ENCODE peak calls at places on chromosomes 16 and 17, in eight cellular contexts. F is foreskin keratinocyte; K is activated CD4-positive, CD25-positive, alpha-beta regulatory T cell treated with anti-CD3 and anti-CD28 coated beads, Interleukin-2, amount 50 U/mL, for 24 hours; R is upper lobe of right lung; D is stimulated activated naive CD8-positive, alpha-beta T cell treated with anti-CD3 and anti-CD28 coated beads, Interleukin-15, Interleukin-2, amounts not matched to agents 100 U/mL and 50 U/mL, for 24 hours; Z is gastrocnemius medialis; L is right cardiac atrium; A is pancreas. T is an unnamed sample.
A peak's percentile ranks its signal among the peaks of the same experiment; 100 is the strongest.

GRCh38 chr16:89904606-89905510 is 13.8 kb upstream of the MC1R start:
- ATAC-seq in K (no peak), D (no peak), L (no peak), A (no peak), R (peak; percentile 6), Z (no peak), F (peak; percentile 8), T (peak; percentile 88)

GRCh38 chr16:9919460-9919859 is 262.8 kb downstream of the GRIN2A start:
- ATAC-seq in D (no peak), Z (no peak), R (no peak), K (peak; percentile 13), A (no peak), F (no peak), L (no peak), T (no peak)

GRCh38 chr16:72284042-72284789 is 112.3 kb upstream of the PMFBP1 start:
- ATAC-seq in F (no peak), A (no peak), K (no peak), R (peak; percentile 55), D (no peak), Z (no peak), L (no peak), T (peak; percentile 25)

GRCh38 chr17:76886395-76886794 is 18.2 kb downstream of the MGAT5B start:
- ATAC-seq in D (no peak), F (no peak), R (no peak), K (no peak), L (no peak), Z (no peak), A (no peak), T (no peak)

GRCh38 chr16:81469710-81470481 is 25.3 kb downstream of the CMIP start:
- ATAC-seq in F (no peak), Z (no peak), D (peak; percentile 78), R (peak; percentile 75), A (no peak), L (no peak), K (peak; percentile 77), T (peak; percentile 41)

GRCh38 chr16:4342866-4343744 is 8.0 kb downstream of the PAM16 start:
- ATAC-seq in Z (no peak), A (no peak), D (no peak), R (no peak), K (no peak), F (no peak), L (no peak), T (no peak)

GRCh38 chr17:45264988-45265387 is 3.1 kb upstream of the SPATA32 start:
- ATAC-seq in L (no peak), K (no peak), D (no peak), R (no peak), Z (no peak), A (no peak), F (no peak), T (no peak)

GRCh38 chr16:46812781-46813555 is 18.0 kb downstream of the C16orf87 start:
- ATAC-seq in D (peak; percentile 72), F (peak; percentile 58), R (no peak), K (peak; percentile 65), Z (no peak), A (no peak), L (no peak), T (no peak)

GRCh38 chr16:28182183-28182582 is 29.6 kb downstream of the XPO6 start:
- ATAC-seq in D (peak; percentile 95), F (no peak), L (no peak), K (peak; percentile 93), R (no peak), A (no peak), Z (no peak), T (no peak)

GRCh38 chr16:89349947-89350633 is 132.6 kb downstream of the ZNF778 start:
- ATAC-seq in F (no peak), K (peak; percentile 25), A (no peak), D (peak; percentile 47), L (no peak), Z (no peak), R (no peak), T (no peak)

GRCh38 chr17:39659286-39660010 is 5.7 kb upstream of the TCAP start:
- ATAC-seq in Z (no peak), F (no peak), L (no peak), D (no peak), R (peak; percentile 6), A (no peak), K (no peak), T (no peak)

GRCh38 chr16:25051446-25052160 is 36.4 kb upstream of the ARHGAP17 start:
- ATAC-seq in R (no peak), L (peak; percentile 41), K (peak; percentile 19), Z (peak; percentile 28), F (peak; percentile 1), A (peak; percentile 1), D (peak; percentile 66), T (peak; percentile 30)

GRCh38 chr17:34283571-34283970 is 2.0 kb upstream of the CCL11 start:
- ATAC-seq in L (no peak), K (no peak), Z (no peak), R (no peak), D (no peak), F (no peak), A (no peak), T (no peak)

GRCh38 chr17:39236981-39237441 is 11.3 kb upstream of the STAC2 start:
- ATAC-seq in D (no peak), R (no peak), Z (no peak), K (no peak), A (no peak), F (no peak), L (no peak), T (no peak)

GRCh38 chr16:31177136-31177535 is 2.8 kb upstream of the FUS start:
- ATAC-seq in L (no peak), R (peak; percentile 51), F (no peak), Z (no peak), K (no peak), D (peak; percentile 21), A (no peak), T (no peak)

GRCh38 chr17:2692781-2693135 is 18.8 kb downstream of the CLUH start:
- ATAC-seq in Z (no peak), A (no peak), L (no peak), F (no peak), K (no peak), R (no peak), D (no peak), T (no peak)

GRCh38 chr17:64406321-64407200 is 15.9 kb upstream of the PECAM1 start:
- ATAC-seq in R (peak; percentile 39), Z (no peak), A (no peak), D (no peak), L (no peak), K (no peak), F (no peak), T (peak; percentile 46)

GRCh38 chr16:58339452-58339938 is 44.7 kb upstream of the PRSS54 start:
- ATAC-seq in F (peak; percentile 68), R (no peak), Z (peak; percentile 34), D (no peak), L (peak; percentile 55), A (no peak), K (no peak), T (peak; percentile 27)

GRCh38 chr17:73261952-73262675 is 434 bp upstream of the CPSF4L start:
- ATAC-seq in Z (no peak), K (no peak), D (no peak), L (peak; percentile 47), F (peak; percentile 12), R (peak; percentile 40), A (peak; percentile 85), T (peak; percentile 48)

GRCh38 chr17:51710289-51710979 is 448.1 kb downstream of the CA10 start:
- ATAC-seq in K (no peak), F (no peak), R (no peak), L (peak; percentile 84), Z (no peak), D (no peak), A (no peak), T (no peak)

GRCh38 chr17:10041916-10042588 is 137.0 kb upstream of the RCVRN start:
- ATAC-seq in D (peak; percentile 55), L (peak; percentile 77), R (no peak), K (peak; percentile 39), F (no peak), Z (no peak), A (no peak), T (no peak)

GRCh38 chr16:4510747-4511426 is 27.7 kb downstream of the CDIP1 start:
- ATAC-seq in A (no peak), F (no peak), Z (no peak), K (no peak), R (peak; percentile 5), L (no peak), D (no peak), T (peak; percentile 15)

GRCh38 chr17:4728124-4728523 is 3.1 kb upstream of the MED11 start:
- ATAC-seq in F (no peak), L (no peak), Z (no peak), R (peak; percentile 1), D (peak; percentile 34), K (no peak), A (peak; percentile 36), T (no peak)

GRCh38 chr17:1746975-1747543 is 4.4 kb downstream of the SERPINF2 start:
- ATAC-seq in K (no peak), Z (peak; percentile 57), D (no peak), A (no peak), R (peak; percentile 92), F (peak; percentile 91), L (peak; percentile 64), T (peak; percentile 96)

GRCh38 chr17:75742337-75742736 is 21.1 kb downstream of the ITGB4 start:
- ATAC-seq in R (no peak), Z (no peak), D (no peak), L (no peak), F (no peak), A (no peak), K (no peak), T (no peak)

GRCh38 chr16:85395207-85395912 is 217.8 kb upstream of the GSE1 start:
- ATAC-seq in F (peak; percentile 79), L (peak; percentile 69), R (peak; percentile 67), D (no peak), Z (peak; percentile 50), K (no peak), A (peak; percentile 44), T (peak; percentile 73)

GRCh38 chr16:23516366-23517137 is 6.3 kb upstream of the GGA2 start:
- ATAC-seq in L (no peak), K (no peak), R (peak; percentile 58), D (no peak), F (no peak), Z (no peak), A (no peak), T (peak; percentile 56)

GRCh38 chr17:20935740-20936139 is 107.1 kb downstream of the USP22 start:
- ATAC-seq in L (peak; percentile 38), F (peak; percentile 92), Z (peak; percentile 36), R (no peak), K (no peak), D (no peak), A (no peak), T (peak; percentile 41)

GRCh38 chr16:25224731-25225319 is 8.1 kb downstream of the AQP8 start:
- ATAC-seq in D (no peak), L (no peak), Z (no peak), F (no peak), R (no peak), A (no peak), K (no peak), T (no peak)

GRCh38 chr17:73196500-73196899 is 3.6 kb downstream of the COG1 start:
- ATAC-seq in F (peak; percentile 38), A (peak; percentile 23), K (no peak), R (peak; percentile 1), D (no peak), L (no peak), Z (no peak), T (peak; percentile 14)

T was measured in esophagus mucosa.